ENCODE peak calls at places on chromosomes 5 and 9, in six cellular contexts. R is stimulated activated CD4-positive, alpha-beta T cell treated with anti-CD3 and anti-CD28 coated beads, Interleukin-2, amount 100 ng/mL, for 48 hours; Q is choroid plexus epithelial cell; J is colonic mucosa; A is GM03348; H is fibroblast of mammary gland. S is an unnamed sample.

GRCh38 chr9:88278036-88278435 is 110.2 kb upstream of the SPIN1 start:
- DNase-seq in J (no peak), R (no peak), A (no peak), Q (no peak), H (no peak), S (no peak)

GRCh38 chr9:80491086-80491749 is 919.5 kb downstream of the TLE4 start:
- DNase-seq in H (no peak), R (no peak), J (no peak), Q (no peak), A (no peak), S (no peak)

GRCh38 chr5:61009907-61010306 is 64.9 kb downstream of the NDUFAF2 start:
- DNase-seq in J (no peak), H (no peak), Q (no peak), A (no peak), R (no peak), S (no peak)

GRCh38 chr9:68702493-68702892 is 2.5 kb upstream of the PIP5K1B start:
- DNase-seq in A (no peak), Q (no peak), H (peak), J (no peak), R (no peak), S (no peak)

GRCh38 chr5:164013077-164013670 is 507.8 kb downstream of the MAT2B start:
- DNase-seq in J (peak), R (peak), H (peak), Q (peak), A (peak), S (peak)

GRCh38 chr5:175385691-175386360 is 58.2 kb downstream of the DRD1 start:
- DNase-seq in Q (peak), R (no peak), J (no peak), H (no peak), A (no peak), S (peak)

GRCh38 chr5:58208674-58209073 is 251.2 kb downstream of the PLK2 start:
- DNase-seq in A (no peak), H (no peak), R (no peak), Q (no peak), J (no peak), S (no peak)

GRCh38 chr9:22141906-22142305 is 132.8 kb upstream of the CDKN2B start:
- DNase-seq in A (no peak), J (no peak), Q (peak), R (no peak), H (peak), S (no peak)

GRCh38 chr5:59485629-59486439 is 407.7 kb downstream of the PDE4D start:
- DNase-seq in Q (no peak), H (no peak), A (no peak), R (no peak), J (no peak), S (peak)

GRCh38 chr5:180832638-180833068 is 28.4 kb downstream of the ZFP62 start:
- DNase-seq in R (no peak), Q (no peak), J (no peak), A (no peak), H (no peak), S (no peak)

GRCh38 chr5:169384661-169385060 is 83.7 kb upstream of the SLIT3 start:
- DNase-seq in H (no peak), R (no peak), Q (no peak), J (no peak), A (no peak), S (no peak)

GRCh38 chr5:101897914-101898313 is 398.2 kb downstream of the SLCO4C1 start:
- DNase-seq in Q (no peak), A (no peak), J (no peak), H (no peak), R (no peak), S (no peak)

GRCh38 chr5:112823656-112824055 is 37.4 kb upstream of the SRP19 start:
- DNase-seq in R (no peak), J (no peak), A (no peak), H (no peak), Q (no peak), S (no peak)

GRCh38 chr5:150153957-150154617 is 1.6 kb downstream of the PDGFRB start:
- DNase-seq in Q (peak), H (peak), A (peak), R (no peak), J (no peak), S (no peak)

GRCh38 chr9:135223831-135224230 is 136.4 kb downstream of the OLFM1 start:
- DNase-seq in H (no peak), J (no peak), A (no peak), R (no peak), Q (no peak), S (no peak)

GRCh38 chr9:38160613-38161215 is 91.7 kb upstream of the SHB start:
- DNase-seq in H (peak), Q (peak), R (peak), J (peak), A (peak), S (peak)

GRCh38 chr5:147539053-147539452 is 29.2 kb upstream of the DPYSL3 start:
- DNase-seq in J (no peak), Q (peak), R (no peak), H (peak), A (peak), S (peak)

GRCh38 chr5:119291056-119291455 is 64.8 kb upstream of the TNFAIP8 start:
- DNase-seq in J (no peak), A (no peak), Q (no peak), H (no peak), R (no peak), S (no peak)

GRCh38 chr9:113219972-113220371 is 1.1 kb downstream of the FKBP15 start:
- DNase-seq in H (peak), J (no peak), A (peak), R (peak), Q (peak), S (peak)

GRCh38 chr9:91144782-91145181 is 216.9 kb downstream of the AUH start:
- DNase-seq in Q (no peak), J (no peak), A (peak), R (no peak), H (peak), S (no peak)

GRCh38 chr9:18359335-18359734 is 114.6 kb upstream of the ADAMTSL1 start:
- DNase-seq in J (no peak), Q (no peak), A (peak), H (peak), R (no peak), S (no peak)

GRCh38 chr9:135607401-135608293 is 31.7 kb downstream of the GLT6D1 start:
- DNase-seq in H (no peak), R (no peak), Q (no peak), J (peak), A (peak), S (no peak)

GRCh38 chr9:133569891-133570651 is 35.6 kb downstream of the ADAMTSL2 start:
- DNase-seq in R (no peak), A (no peak), H (no peak), J (no peak), Q (no peak), S (no peak)

GRCh38 chr5:62273691-62274090 is 32.3 kb upstream of the KIF2A start:
- DNase-seq in R (no peak), H (no peak), A (no peak), Q (no peak), J (no peak), S (no peak)

GRCh38 chr5:148941810-148942209 is 115.4 kb downstream of the ADRB2 start:
- DNase-seq in Q (no peak), H (no peak), R (no peak), J (no peak), A (no peak), S (no peak)

GRCh38 chr9:85876628-85877027 is 64.3 kb upstream of the NAA35 start:
- DNase-seq in H (peak), R (no peak), Q (no peak), A (no peak), J (no peak), S (no peak)

S was measured in MCF 10A.